ENCODE peak calls at places on chromosomes 1 and 21, in eight cellular contexts. M is HCT116, G is WTC11, T is SK-N-SH, F is A549, P is K562, E is NB4, D is H1. V is an unnamed sample.

GRCh38 chr1:151711940-151712339 is 4.7 kb downstream of the CELF3 start:
- DNase-seq in E (no peak), F (no peak), G (no peak), T (no peak), P (no peak), D (no peak), M (no peak), V (no peak)

GRCh38 chr1:94383966-94384408 is 34.2 kb upstream of the ABCD3 start:
- DNase-seq in G (no peak), P (no peak), D (no peak), T (no peak), E (no peak), M (no peak), F (peak), V (no peak)

GRCh38 chr1:96487404-96487803 is 234.2 kb upstream of the PTBP2 start:
- DNase-seq in T (no peak), P (no peak), D (no peak), F (no peak), E (peak), G (no peak), M (peak), V (peak)

GRCh38 chr1:17352419-17352909 is 19.5 kb upstream of the PADI6 start:
- DNase-seq in M (no peak), F (no peak), E (no peak), T (no peak), D (no peak), P (no peak), G (no peak), V (no peak)

GRCh38 chr1:235935506-235936224 is 69.0 kb upstream of the LYST start:
- DNase-seq in D (no peak), F (no peak), M (no peak), E (peak), T (no peak), P (no peak), G (no peak), V (no peak)

GRCh38 chr21:41750532-41751151 is 16.2 kb downstream of the RIPK4 start:
- DNase-seq in P (no peak), M (no peak), G (no peak), F (no peak), D (no peak), E (no peak), T (no peak), V (no peak)

GRCh38 chr1:26529405-26529654 is 231 bp upstream of the RPS6KA1 start:
- DNase-seq in G (no peak), T (no peak), F (no peak), E (no peak), P (no peak), M (no peak), D (no peak), V (no peak)

GRCh38 chr1:84715620-84716019 is 25.4 kb upstream of the SSX2IP start:
- DNase-seq in P (peak), E (no peak), F (no peak), M (no peak), D (no peak), T (no peak), G (no peak), V (no peak)

GRCh38 chr1:150551784-150552691 is 2.8 kb downstream of the ADAMTSL4 start:
- DNase-seq in G (no peak), M (no peak), F (no peak), P (peak), T (no peak), D (no peak), E (peak), V (peak)

GRCh38 chr1:208990456-208990855 is 593.1 kb upstream of the CAMK1G start:
- DNase-seq in E (no peak), T (no peak), M (no peak), D (no peak), G (no peak), F (no peak), P (no peak), V (no peak)

GRCh38 chr1:38047603-38048146 is 1.1 kb upstream of the POU3F1 start:
- DNase-seq in P (no peak), T (no peak), E (no peak), G (peak), F (no peak), D (peak), M (no peak), V (no peak)

GRCh38 chr1:227883641-227884301 is 64.0 kb downstream of the WNT9A start:
- DNase-seq in T (no peak), G (no peak), M (no peak), E (no peak), P (no peak), F (no peak), D (no peak), V (no peak)

GRCh38 chr1:149962039-149962647 is 25.5 kb upstream of the MTMR11 start:
- DNase-seq in D (no peak), M (peak), F (peak), E (peak), G (peak), T (peak), P (peak), V (peak)

GRCh38 chr1:245614986-245615385 is 460.2 kb downstream of the KIF26B start:
- DNase-seq in F (no peak), P (no peak), E (no peak), D (no peak), M (no peak), G (no peak), T (no peak), V (no peak)

GRCh38 chr1:183097438-183098051 is 74.3 kb downstream of the LAMC1 start:
- DNase-seq in T (no peak), P (no peak), E (no peak), M (no peak), D (no peak), G (no peak), F (no peak), V (no peak)

GRCh38 chr1:149997585-149998262 is 12.8 kb downstream of the OTUD7B start:
- DNase-seq in E (peak), F (no peak), T (no peak), P (no peak), G (no peak), M (no peak), D (no peak), V (no peak)

GRCh38 chr1:215957692-215958091 is 390.6 kb downstream of the KCTD3 start:
- DNase-seq in T (peak), P (no peak), G (no peak), E (no peak), F (no peak), M (no peak), D (no peak), V (no peak)

GRCh38 chr1:15678578-15678977 is 5.5 kb upstream of the PLEKHM2 start:
- DNase-seq in E (peak), M (peak), P (no peak), D (no peak), G (no peak), F (no peak), T (no peak), V (peak)

GRCh38 chr1:116525440-116525839 is 45.4 kb downstream of the CD58 start:
- DNase-seq in D (no peak), E (no peak), F (no peak), P (no peak), M (no peak), T (no peak), G (no peak), V (no peak)

GRCh38 chr21:39036581-39036980 is 146.7 kb downstream of the PSMG1 start:
- DNase-seq in T (no peak), G (no peak), P (no peak), E (no peak), F (no peak), D (no peak), M (no peak), V (no peak)

GRCh38 chr21:44802396-44803153 is 955 bp upstream of the UBE2G2 start:
- DNase-seq in F (peak), G (no peak), M (no peak), E (peak), P (peak), D (no peak), T (peak), V (no peak)

GRCh38 chr21:32705139-32705538 is 22.7 kb downstream of the SYNJ1 start:
- DNase-seq in T (no peak), G (no peak), D (no peak), M (no peak), E (no peak), P (no peak), F (no peak), V (no peak)
- TF ChIP-seq MAX in T (no peak), G (no peak), D (no peak), M (no peak), E (no peak), P (no peak), F (no peak), V (no peak)

DNA sequence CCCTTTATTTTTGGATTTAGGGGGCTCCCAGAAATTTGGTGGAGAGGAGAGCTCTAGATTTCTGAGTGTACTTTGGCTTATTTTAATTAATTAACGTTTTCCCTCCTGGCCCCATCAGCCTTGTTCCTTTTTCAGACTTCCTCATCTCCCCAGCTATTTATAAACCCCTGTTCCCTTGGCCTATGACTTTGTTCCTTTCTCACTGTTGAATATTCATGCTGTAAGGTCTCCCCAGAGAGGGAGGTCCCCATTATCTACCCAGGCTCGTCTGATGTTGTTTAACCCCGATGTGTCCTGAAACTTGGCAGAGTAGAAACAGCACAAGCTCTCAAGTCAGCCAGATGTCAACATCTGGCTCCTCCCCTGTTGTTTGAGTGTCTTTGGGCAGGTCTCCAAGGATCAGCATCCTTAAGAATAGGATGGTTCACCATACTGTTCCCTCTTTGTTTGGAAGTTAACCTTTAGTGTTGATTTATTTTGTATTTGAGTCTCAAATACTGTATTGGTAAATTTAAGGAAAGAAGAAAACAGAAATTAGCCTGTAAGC is 153.5 kb downstream of the HIVEP3 start:
- DNase-seq in E (peak), G (no peak), F (no peak), D (no peak), T (no peak), P (no peak), M (no peak), V (no peak)
- TF ChIP-seq MAX in E (no peak), G (no peak), F (no peak), D (no peak), T (no peak), P (no peak), M (no peak), V (no peak)

DNA sequence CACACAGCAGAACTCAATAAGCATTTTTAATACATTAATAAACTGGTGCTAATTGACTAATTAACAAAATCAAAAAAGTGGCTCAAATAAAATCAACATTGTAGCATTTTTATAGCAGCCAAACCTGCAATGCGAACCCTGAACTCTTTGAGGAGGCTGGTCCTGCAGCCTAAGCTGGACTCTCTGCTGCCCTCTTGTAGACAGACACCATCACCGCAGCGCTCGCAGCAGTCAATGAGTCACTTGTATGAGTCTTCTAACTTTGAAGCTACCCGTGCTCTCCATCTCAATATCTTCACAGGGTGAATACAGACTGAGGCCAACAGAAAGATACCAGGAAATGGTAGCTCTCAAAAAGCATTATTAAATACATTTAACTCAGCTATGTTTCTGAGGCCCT is 9.7 kb upstream of the KRTAP7-1 start:
- DNase-seq in F (no peak), G (peak), E (peak), D (peak), T (peak), P (peak), M (no peak), V (no peak)
- TF ChIP-seq MAX in F (no peak), G (no peak), E (no peak), D (no peak), T (no peak), P (no peak), M (no peak), V (no peak)

GRCh38 chr1:51156752-51157151 is 54.7 kb downstream of the C1orf185 start:
- DNase-seq in E (no peak), F (no peak), D (no peak), M (no peak), P (no peak), G (no peak), T (no peak), V (no peak)
- TF ChIP-seq MAX in E (no peak), F (no peak), D (no peak), M (no peak), P (no peak), G (no peak), T (no peak), V (no peak)